ENCODE peak calls at places on chromosomes 7 and 10, in four cellular contexts. V is A549, H is brain microvascular endothelial cell, C is psoas muscle. U is an unnamed sample.

GRCh38 chr7:148535227-148535626 is 55.3 kb upstream of the C7orf33 start:
- DNase-seq in H (no peak), C (no peak), V (no peak), U (no peak)

GRCh38 chr7:91876391-91877133 is 3.9 kb downstream of the MTERF1 start:
- DNase-seq in H (no peak), C (no peak), V (peak), U (no peak)

GRCh38 chr10:129860396-129860795 is 103.7 kb downstream of the EBF3 start:
- DNase-seq in C (no peak), H (no peak), V (no peak), U (no peak)

GRCh38 chr10:107034023-107034422 is 130.5 kb downstream of the SORCS1 start:
- DNase-seq in V (no peak), C (no peak), H (no peak), U (no peak)

GRCh38 chr7:140696679-140697446 is at the start of gene NDUFB2:
- DNase-seq in H (peak), V (peak), C (peak), U (peak)

GRCh38 chr7:83148776-83149175 is 13.9 kb downstream of the PCLO start:
- DNase-seq in H (peak), C (no peak), V (peak), U (no peak)

GRCh38 chr7:5597772-5598171 is 174.1 kb upstream of the TNRC18 start:
- DNase-seq in C (no peak), V (no peak), H (peak), U (no peak)

GRCh38 chr10:91567815-91568214 is 65.1 kb downstream of the PPP1R3C start:
- DNase-seq in C (no peak), V (no peak), H (no peak), U (no peak)

GRCh38 chr10:44650576-44651394 is 260.4 kb upstream of the TMEM72 start:
- DNase-seq in V (no peak), C (no peak), H (no peak), U (no peak)

GRCh38 chr10:125102821-125103220 is 57.5 kb downstream of the CTBP2 start:
- DNase-seq in C (no peak), V (no peak), H (no peak), U (no peak)

GRCh38 chr7:112584290-112584689 is 103.5 kb downstream of the LSMEM1 start:
- DNase-seq in H (no peak), C (no peak), V (no peak), U (no peak)

GRCh38 chr7:134789967-134790685 is 10.7 kb downstream of the CALD1 start:
- DNase-seq in H (peak), C (no peak), V (no peak), U (no peak)

GRCh38 chr7:142516038-142516501 is 233.2 kb upstream of the PRSS1 start:
- DNase-seq in V (peak), H (no peak), C (no peak), U (peak)

GRCh38 chr10:68471586-68472408 is at the start of gene DNA2:
- DNase-seq in H (peak), V (peak), C (peak), U (peak)

GRCh38 chr7:105199372-105199771 is 185.4 kb downstream of the KMT2E start:
- DNase-seq in H (no peak), C (no peak), V (no peak), U (no peak)

GRCh38 chr10:61890430-61890829 is 11.1 kb upstream of the ARID5B start:
- DNase-seq in C (no peak), V (no peak), H (no peak), U (no peak)
- H3K4me3 ChIP-seq in C (no peak), V (no peak), H (no peak), U (no peak)

GRCh38 chr7:35971133-35971995 is 170.5 kb downstream of the SEPTIN7 start:
- DNase-seq in C (no peak), V (no peak), H (no peak), U (no peak)
- TF ChIP-seq CTCF in C (peak), V (peak), H (peak), U (no peak)

GRCh38 chr7:24979863-24980694 is at the start of gene OSBPL3:
- DNase-seq in H (peak), C (peak), V (peak), U (peak)

GRCh38 chr7:24979470-24979862 is 512 bp downstream of the OSBPL3 start:
- DNase-seq in C (peak), V (peak), H (peak), U (no peak)

GRCh38 chr7:24978837-24979469 is 1.0 kb downstream of the OSBPL3 start:
- DNase-seq in V (no peak), C (peak), H (no peak), U (no peak)

GRCh38 chr7:24981544-24981951 is 1.6 kb upstream of the OSBPL3 start:
- DNase-seq in H (peak), V (peak), C (peak), U (no peak)

DNA sequence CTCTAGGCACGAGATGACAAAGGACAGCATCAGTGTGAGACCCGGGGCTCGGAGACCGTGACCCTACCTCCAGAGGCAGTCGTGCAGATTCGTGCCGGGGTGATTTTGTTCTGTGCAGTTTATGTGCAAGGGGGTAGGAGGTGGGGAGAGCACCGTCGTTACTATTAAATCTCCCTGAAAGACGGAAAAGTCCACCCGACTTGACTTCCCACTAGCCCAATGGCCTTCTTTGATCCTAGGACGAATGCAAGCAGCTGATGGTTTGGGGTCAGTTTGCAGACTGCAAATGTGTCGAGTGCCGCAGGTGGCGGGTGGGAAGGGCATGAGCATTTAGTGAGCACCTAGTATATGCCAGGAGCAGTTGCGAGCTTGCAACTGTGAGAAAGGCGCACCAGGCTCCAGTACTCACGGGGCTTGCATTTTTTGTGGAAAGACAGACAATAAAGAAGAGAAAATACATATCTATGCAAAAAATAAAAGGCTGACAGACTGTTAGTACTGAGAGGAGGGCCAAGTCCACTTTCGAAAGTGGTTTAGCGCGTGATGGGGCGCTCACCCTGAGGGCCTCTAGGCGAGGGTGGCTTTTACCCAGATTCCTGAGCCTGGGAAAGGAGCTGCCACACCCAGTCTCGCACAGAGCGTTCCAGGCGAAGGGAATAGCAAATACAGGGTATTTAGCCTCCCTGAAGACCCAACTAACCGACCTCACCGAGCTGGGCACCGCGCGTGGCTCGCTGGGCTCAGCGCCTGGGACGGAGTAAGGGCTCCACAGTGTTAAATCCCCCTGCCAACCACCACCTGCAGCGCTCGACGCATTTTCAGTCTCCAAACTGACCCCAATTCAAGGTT is 941 bp upstream of the OSBPL3 start:
- DNase-seq in C (no peak), V (peak), H (no peak), U (no peak)
- H3K4me3 ChIP-seq in C (peak), V (peak), H (peak), U (peak)

GRCh38 chr10:33837736-33838135 is 503.3 kb upstream of the NRP1 start:
- DNase-seq in V (no peak), C (no peak), H (no peak), U (no peak)
- TF ChIP-seq CTCF in V (no peak), C (no peak), H (no peak), U (no peak)

GRCh38 chr7:15682751-15683150 is 3.7 kb downstream of the MEOX2 start:
- DNase-seq in C (no peak), V (no peak), H (no peak), U (no peak)
- H3K4me3 ChIP-seq in C (peak), V (no peak), H (no peak), U (no peak)

GRCh38 chr10:63987212-63987611 is 466.0 kb downstream of the REEP3 start:
- DNase-seq in C (no peak), V (no peak), H (no peak), U (no peak)
- TF ChIP-seq CTCF in C (no peak), V (no peak), H (no peak), U (no peak)

DNA sequence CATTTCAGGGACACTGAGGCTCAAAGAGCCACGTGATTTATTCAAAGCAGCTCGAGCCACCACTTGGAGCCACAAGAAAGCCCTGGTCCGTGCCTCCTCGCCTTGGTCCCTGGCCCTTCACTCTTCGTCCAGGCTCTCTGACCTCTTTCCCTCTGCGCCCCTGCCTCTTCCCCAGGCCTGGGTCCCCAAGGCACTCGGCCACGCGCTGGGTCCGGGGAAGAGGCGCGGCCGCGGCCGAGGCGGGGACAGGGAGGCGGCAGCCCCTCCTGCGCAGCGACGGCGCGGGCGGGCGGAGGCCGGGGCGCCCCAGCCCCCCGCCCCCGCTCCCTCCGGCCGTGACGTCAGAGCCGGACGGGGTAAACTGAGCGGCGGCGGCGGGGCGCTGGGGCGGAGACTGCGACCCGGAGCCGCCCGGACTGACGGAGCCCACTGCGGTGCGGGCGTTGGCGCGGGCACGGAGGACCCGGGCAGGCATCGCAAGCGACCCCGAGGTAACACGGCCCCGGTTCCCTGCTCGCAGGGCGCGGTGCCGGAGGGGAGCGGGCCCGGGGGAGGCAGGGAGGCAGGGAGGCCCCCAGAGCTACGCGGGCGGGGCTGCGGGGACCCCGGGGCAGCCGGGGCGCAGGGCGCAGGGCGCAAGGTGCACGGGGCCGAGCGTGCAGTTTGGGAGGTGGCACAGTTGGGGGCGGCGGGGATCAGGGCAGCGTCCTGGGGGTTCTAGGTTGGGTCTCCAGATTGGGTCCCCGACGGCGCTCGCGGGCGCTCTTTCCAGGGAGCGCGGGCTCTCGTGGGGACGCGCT is at the start of gene SLC18A2:
- DNase-seq in H (no peak), C (no peak), V (no peak), U (no peak)
- H3K4me3 ChIP-seq in H (no peak), C (no peak), V (peak), U (peak)

GRCh38 chr7:76072243-76073148 is 24.6 kb downstream of the MDH2 start:
- DNase-seq in H (no peak), V (no peak), C (no peak), U (no peak)

GRCh38 chr7:76066716-76067503 is 19.0 kb downstream of the MDH2 start:
- DNase-seq in C (no peak), V (no peak), H (no peak), U (no peak)

GRCh38 chr7:76071316-76072242 is 23.7 kb downstream of the MDH2 start:
- DNase-seq in H (no peak), V (no peak), C (no peak), U (no peak)

GRCh38 chr7:76065016-76065612 is 17.2 kb downstream of the MDH2 start:
- DNase-seq in H (no peak), C (no peak), V (no peak), U (no peak)

GRCh38 chr7:76069238-76069638 is 21.3 kb downstream of the MDH2 start:
- DNase-seq in V (peak), C (peak), H (peak), U (peak)
- TF ChIP-seq CTCF in V (peak), C (peak), H (peak), U (peak)